ENCODE peak calls at places on chromosomes 12 and 14, in seven cellular contexts. G is uterus, D is spleen, R is HepG2, Y is ovary, X is sigmoid colon, Q is A549. T is an unnamed sample.

GRCh38 chr12:29688914-29689313 is 94.8 kb downstream of the TMTC1 start:
- DNase-seq in X (no peak), Y (no peak), G (no peak), R (no peak), Q (no peak), D (no peak), T (no peak)

GRCh38 chr14:100736269-100737180 is 9.8 kb downstream of the DLK1 start:
- DNase-seq in Y (peak; percentile 12), Q (no peak), R (no peak), D (peak; percentile 44), G (peak; percentile 4), X (peak; percentile 52), T (no peak)

GRCh38 chr12:666766-667308 is 3.6 kb upstream of the NINJ2 start:
- DNase-seq in Y (no peak), R (no peak), X (no peak), G (no peak), D (no peak), Q (no peak), T (no peak)

GRCh38 chr14:102490456-102490855 is 19.1 kb downstream of the ANKRD9 start:
- DNase-seq in X (no peak), G (no peak), Q (no peak), R (no peak), D (peak; percentile 54), Y (no peak), T (no peak)

GRCh38 chr14:73785336-73785833 is 66.2 kb upstream of the PTGR2 start:
- DNase-seq in R (peak; percentile 50), Y (no peak), X (peak; percentile 76), D (peak; percentile 77), Q (no peak), G (peak; percentile 52), T (no peak)

GRCh38 chr12:122079038-122079531 is 529 bp downstream of the MLXIP start:
- DNase-seq in D (peak; percentile 89), Q (no peak), Y (no peak), R (no peak), X (peak; percentile 79), G (no peak), T (no peak)

GRCh38 chr12:71533703-71534102 is 94.1 kb downstream of the LGR5 start:
- DNase-seq in R (no peak), D (no peak), Y (no peak), Q (no peak), G (no peak), X (no peak), T (no peak)

GRCh38 chr14:96390965-96391292 is 999 bp upstream of the AK7 start:
- DNase-seq in Y (no peak), G (no peak), Q (no peak), D (no peak), R (no peak), X (no peak), T (no peak)

GRCh38 chr14:99267871-99268775 is 3.9 kb downstream of the BCL11B start:
- DNase-seq in Y (no peak), G (no peak), D (no peak), R (no peak), Q (no peak), X (no peak), T (no peak)

GRCh38 chr12:5586201-5586600 is 154.3 kb downstream of the NTF3 start:
- DNase-seq in G (no peak), Y (no peak), R (peak; percentile 28), Q (no peak), X (no peak), D (no peak), T (no peak)

GRCh38 chr12:132305560-132305966 is 23.8 kb downstream of the GALNT9 start:
- DNase-seq in R (no peak), Y (no peak), Q (no peak), G (no peak), D (peak; percentile 41), X (no peak), T (no peak)

GRCh38 chr12:14892726-14893442 is 7.2 kb upstream of the MGP start:
- DNase-seq in G (peak; percentile 72), D (no peak), Y (peak; percentile 75), R (peak; percentile 5), Q (no peak), X (peak; percentile 92), T (no peak)

GRCh38 chr12:8499616-8500015 is 13.7 kb upstream of the CLEC4D start:
- DNase-seq in R (no peak), G (no peak), Q (no peak), Y (no peak), X (no peak), D (no peak), T (no peak)

GRCh38 chr12:77847060-77847541 is 16.4 kb downstream of the NAV3 start:
- DNase-seq in Y (no peak), X (no peak), Q (no peak), R (no peak), D (no peak), G (no peak), T (no peak)

GRCh38 chr14:74299061-74299545 is 3.6 kb downstream of the ABCD4 start:
- DNase-seq in D (no peak), Y (no peak), G (no peak), X (no peak), Q (no peak), R (no peak), T (no peak)

GRCh38 chr12:9634177-9634803 is 26.6 kb upstream of the KLRB1 start:
- DNase-seq in R (peak; percentile 49), D (no peak), Y (no peak), G (no peak), Q (peak; percentile 32), X (no peak), T (no peak)

GRCh38 chr14:29755311-29756052 is 172.2 kb downstream of the PRKD1 start:
- DNase-seq in D (no peak), X (no peak), R (no peak), G (no peak), Y (no peak), Q (no peak), T (no peak)

GRCh38 chr12:110165540-110166159 is 41.5 kb downstream of the IFT81 start:
- DNase-seq in Q (no peak), G (no peak), Y (no peak), R (peak; percentile 1), X (no peak), D (no peak), T (no peak)

GRCh38 chr12:8953773-8954402 is 4.4 kb upstream of the M6PR start:
- DNase-seq in R (no peak), G (no peak), Q (no peak), X (no peak), Y (no peak), D (no peak), T (no peak)

GRCh38 chr12:32435921-32436710 is 36.8 kb downstream of the FGD4 start:
- DNase-seq in X (no peak), Y (no peak), R (no peak), G (no peak), D (no peak), Q (no peak), T (no peak)

DNA sequence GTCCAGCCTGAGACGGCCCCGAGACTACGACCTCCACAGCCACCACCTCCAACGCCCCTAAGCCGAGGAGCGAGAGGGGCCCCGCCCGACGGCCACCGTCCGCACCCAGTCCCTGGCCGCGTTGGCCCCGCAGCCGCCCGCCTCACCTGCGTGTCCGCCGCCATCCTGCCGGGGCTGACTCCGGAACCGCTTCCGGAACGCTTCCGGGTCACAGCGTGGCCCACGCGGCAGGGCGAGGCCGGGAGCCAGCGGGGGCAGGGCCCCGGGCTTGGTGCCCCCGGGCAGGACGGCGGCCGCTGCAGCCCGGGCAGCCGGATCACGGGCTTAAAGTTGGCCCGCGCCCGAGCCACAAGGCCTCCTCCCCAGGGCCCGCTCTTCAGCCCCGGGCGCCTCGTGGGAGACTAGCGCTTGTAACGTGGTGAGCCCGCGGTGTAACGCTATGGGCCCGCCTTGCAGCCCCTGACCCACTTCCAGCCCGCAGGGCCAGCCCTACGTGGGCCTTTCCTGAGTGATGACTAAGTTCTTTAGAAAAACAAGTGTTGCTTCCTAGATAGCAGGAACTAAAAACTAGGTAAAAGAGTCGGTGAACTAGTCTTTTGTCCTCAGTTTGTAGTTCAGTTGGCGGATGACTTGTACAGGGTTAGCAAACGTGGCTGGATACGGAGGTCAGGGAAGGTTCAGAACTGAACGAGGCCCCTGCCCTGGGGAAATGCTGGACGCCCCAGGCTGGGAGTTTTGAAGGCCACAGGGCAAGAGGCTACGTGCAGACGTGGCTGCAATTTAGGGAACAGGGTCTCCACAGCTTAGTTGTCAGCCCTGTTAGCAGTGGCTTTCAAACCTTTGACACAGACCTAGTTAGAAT is at the start of gene GCN1:
- DNase-seq in X (peak; percentile 88), Y (peak; percentile 78), Q (peak; percentile 76), G (peak; percentile 86), D (peak; percentile 96), R (peak; percentile 78), T (peak; percentile 68)
- TF ChIP-seq POLR2A in X (peak; percentile 49), Y (peak; percentile 79), Q (peak; percentile 96), G (peak; percentile 37), D (peak; percentile 68), R (peak; percentile 92), T (peak; percentile 94)

GRCh38 chr12:57090924-57091632 is 2.2 kb downstream of the NAB2 start:
- DNase-seq in Y (no peak), R (no peak), X (peak; percentile 83), D (no peak), G (no peak), Q (no peak), T (no peak)

GRCh38 chr12:57090456-57090855 is 1.5 kb downstream of the NAB2 start:
- DNase-seq in Q (no peak), Y (no peak), X (peak; percentile 66), D (no peak), R (no peak), G (no peak), T (no peak)

GRCh38 chr12:57087689-57088441 is 1.0 kb upstream of the NAB2 start:
- DNase-seq in D (peak; percentile 93), X (peak; percentile 98), R (peak; percentile 60), G (peak; percentile 95), Y (peak; percentile 95), Q (peak; percentile 78), T (peak; percentile 62)

GRCh38 chr12:57088442-57089258 is at the start of gene NAB2:
- DNase-seq in Y (peak; percentile 95), G (peak; percentile 95), Q (peak; percentile 89), X (peak; percentile 99), D (peak; percentile 99), R (peak; percentile 95), T (peak; percentile 86)

GRCh38 chr12:57089259-57090245 is 638 bp downstream of the NAB2 start:
- DNase-seq in X (peak; percentile 92), Y (peak; percentile 81), G (peak; percentile 82), R (no peak), D (peak; percentile 89), Q (no peak), T (no peak)
- TF ChIP-seq POLR2A in X (peak; percentile 50), Y (no peak), G (peak; percentile 33), R (no peak), D (peak; percentile 29), Q (no peak), T (peak; percentile 11)

DNA sequence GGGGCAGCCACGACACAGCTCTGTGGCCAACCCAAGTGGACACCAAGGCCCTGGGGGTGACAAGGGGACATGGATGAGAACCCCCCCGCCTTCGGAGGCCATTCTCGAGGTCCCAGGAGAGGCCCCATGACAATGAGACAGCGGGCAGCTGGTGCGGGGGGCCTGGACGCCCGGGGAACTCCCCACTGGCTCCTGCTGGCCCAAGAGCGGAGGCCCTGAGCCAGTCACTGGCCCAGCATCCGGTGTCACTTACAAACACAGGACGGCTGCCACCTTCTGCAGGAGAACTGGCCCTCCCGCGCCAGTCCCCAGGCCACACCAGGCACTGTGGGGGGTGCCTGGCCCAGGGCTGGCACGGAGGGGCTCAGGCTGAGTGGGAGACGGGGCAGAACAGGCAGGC is 51.4 kb downstream of the NCOR2 start:
- DNase-seq in X (no peak), G (peak; percentile 27), D (no peak), R (no peak), Q (no peak), Y (no peak), T (no peak)
- TF ChIP-seq POLR2A in X (no peak), G (no peak), D (no peak), R (no peak), Q (no peak), Y (no peak), T (no peak)

GRCh38 chr12:42172811-42173210 is 28.1 kb upstream of the GXYLT1 start:
- DNase-seq in Y (no peak), Q (no peak), D (no peak), R (no peak), X (no peak), G (no peak), T (no peak)
- TF ChIP-seq POLR2A in Y (no peak), Q (no peak), D (no peak), R (no peak), X (no peak), G (no peak), T (no peak)

T was measured in H54.